ENCODE peak calls at places on chromosome 13, in four cellular contexts. M is stimulated activated CD4-positive, alpha-beta T cell treated with anti-CD3 and anti-CD28 coated beads, Interleukin-1b, Interleukin-23, amount 100 ng/mL, for 1 hour; F is stimulated activated CD8-positive, alpha-beta memory T cell treated with anti-CD3 and anti-CD28 coated beads, Interleukin-15, amount 100 ng/mL, for 24 hours; I is EH. U is an unnamed sample.

GRCh38 chr13:21067794-21068193 is 6.4 kb upstream of the LATS2 start:
- DNase-seq in M (no peak), F (no peak), I (no peak), U (no peak)

GRCh38 chr13:27522847-27523246 is 72.5 kb upstream of the MTIF3 start:
- DNase-seq in M (no peak), F (no peak), I (no peak), U (no peak)

GRCh38 chr13:70964124-70964523 is 855.9 kb upstream of the KLHL1 start:
- DNase-seq in M (no peak), F (no peak), I (no peak), U (no peak)

GRCh38 chr13:94138831-94139230 is 340.7 kb downstream of the DCT start:
- DNase-seq in M (no peak), F (no peak), I (no peak), U (no peak)

GRCh38 chr13:87661471-87661870 is 9.7 kb upstream of the SLITRK5 start:
- DNase-seq in M (no peak), F (no peak), I (no peak), U (no peak)

GRCh38 chr13:61255035-61255796 is 160.4 kb downstream of the PCDH20 start:
- DNase-seq in M (no peak), F (no peak), I (no peak), U (no peak)

GRCh38 chr13:27960362-27961226 is 8.5 kb downstream of the CDX2 start:
- DNase-seq in M (no peak), F (no peak), I (peak), U (peak)

GRCh38 chr13:87356314-87356713 is 314.9 kb upstream of the SLITRK5 start:
- DNase-seq in M (no peak), F (no peak), I (no peak), U (no peak)

GRCh38 chr13:100608906-100609305 is 20.3 kb upstream of the GGACT start:
- DNase-seq in M (no peak), F (no peak), I (peak), U (no peak)

GRCh38 chr13:64774915-64775314 is 2455.2 kb downstream of the PCDH9 start:
- DNase-seq in M (no peak), F (no peak), I (no peak), U (no peak)

GRCh38 chr13:41458939-41459753 is 1.8 kb downstream of the RGCC start:
- DNase-seq in M (peak), F (no peak), I (peak), U (peak)

GRCh38 chr13:50393641-50394040 is 378.4 kb downstream of the KCNRG start:
- DNase-seq in M (no peak), F (no peak), I (no peak), U (no peak)

GRCh38 chr13:109272595-109273325 is 513.6 kb downstream of the IRS2 start:
- DNase-seq in M (no peak), F (no peak), I (peak), U (no peak)

GRCh38 chr13:48647625-48648024 is 6.1 kb upstream of the CYSLTR2 start:
- DNase-seq in M (no peak), F (no peak), I (no peak), U (peak)

GRCh38 chr13:111900390-111901180 is 166.4 kb upstream of the SOX1 start:
- DNase-seq in M (no peak), F (no peak), I (no peak), U (no peak)

GRCh38 chr13:46339035-46339666 is 47.9 kb downstream of the RUBCNL start:
- DNase-seq in M (no peak), F (no peak), I (peak), U (no peak)

GRCh38 chr13:51585234-51585672 is 991 bp downstream of the WDFY2 start:
- DNase-seq in M (no peak), F (no peak), I (peak), U (no peak)

GRCh38 chr13:89458456-89458855 is 1787.3 kb downstream of the SLITRK5 start:
- DNase-seq in M (no peak), F (no peak), I (no peak), U (no peak)

GRCh38 chr13:25044071-25044470 is 51.9 kb upstream of the PABPC3 start:
- DNase-seq in M (no peak), F (no peak), I (no peak), U (no peak)

GRCh38 chr13:79385694-79386093 is 20.4 kb downstream of the RBM26 start:
- DNase-seq in M (no peak), F (no peak), I (peak), U (no peak)

GRCh38 chr13:21014666-21015170 is 46.7 kb downstream of the LATS2 start:
- DNase-seq in M (no peak), F (no peak), I (peak), U (no peak)

GRCh38 chr13:100330662-100331061 is 241.8 kb downstream of the PCCA start:
- DNase-seq in M (no peak), F (no peak), I (peak), U (no peak)

GRCh38 chr13:30037306-30037705 is 186.9 kb upstream of the UBL3 start:
- DNase-seq in M (no peak), F (no peak), I (no peak), U (no peak)

GRCh38 chr13:84607614-84608013 is 725.3 kb upstream of the SLITRK1 start:
- DNase-seq in M (no peak), F (no peak), I (peak), U (no peak)

GRCh38 chr13:49395416-49396277 is 48.2 kb downstream of the CAB39L start:
- DNase-seq in M (no peak), F (no peak), I (peak), U (no peak)

U was measured in body of pancreas.